ENCODE peak calls at places on chromosome 3, in four cellular contexts. T is CD4-positive, CD25-positive, alpha-beta regulatory T cell; M is BJ; O is psoas muscle. U is an unnamed sample.

GRCh38 chr3:59818033-59818936 is 768.5 kb upstream of the CFAP20DC start:
- DNase-seq in T (no peak), M (peak; percentile 92), O (peak; percentile 88), U (no peak)

GRCh38 chr3:33991673-33992072 is 193.2 kb downstream of the PDCD6IP start:
- DNase-seq in M (no peak), T (no peak), O (no peak), U (no peak)

GRCh38 chr3:157718835-157719234 is 215.6 kb upstream of the VEPH1 start:
- DNase-seq in M (no peak), T (no peak), O (no peak), U (no peak)

GRCh38 chr3:120572027-120572426 is 24.1 kb upstream of the NDUFB4 start:
- DNase-seq in M (no peak), O (no peak), T (no peak), U (peak; percentile 25)

GRCh38 chr3:40079845-40080240 is 229.7 kb upstream of the EIF1B start:
- DNase-seq in O (no peak), T (no peak), M (no peak), U (no peak)

GRCh38 chr3:118782755-118783202 is 251.9 kb downstream of the IGSF11 start:
- DNase-seq in T (no peak), O (no peak), M (no peak), U (peak; percentile 85)

GRCh38 chr3:18738393-18739097 is 313.4 kb upstream of the SATB1 start:
- DNase-seq in T (peak; percentile 59), M (no peak), O (no peak), U (no peak)

GRCh38 chr3:123880998-123881561 is 3.1 kb downstream of the MYLK start:
- DNase-seq in O (no peak), M (no peak), T (no peak), U (peak; percentile 57)

GRCh38 chr3:113600418-113601185 is 68.2 kb downstream of the SIDT1 start:
- DNase-seq in M (no peak), T (no peak), O (no peak), U (no peak)

GRCh38 chr3:99862208-99862607 is 44.5 kb downstream of the CMSS1 start:
- DNase-seq in T (no peak), O (no peak), M (peak; percentile 60), U (no peak)

GRCh38 chr3:132722165-132723023 is at the start of gene NPHP3:
- DNase-seq in T (peak; percentile 97), O (peak; percentile 98), M (peak; percentile 72), U (peak; percentile 98)

GRCh38 chr3:10726787-10727186 is 89.2 kb upstream of the SLC6A11 start:
- DNase-seq in T (no peak), O (no peak), M (no peak), U (no peak)

GRCh38 chr3:172624999-172625398 is 85.9 kb downstream of the NCEH1 start:
- DNase-seq in M (no peak), T (no peak), O (no peak), U (no peak)

GRCh38 chr3:108970561-108970960 is 16.9 kb upstream of the GUCA1C start:
- DNase-seq in T (no peak), O (no peak), M (no peak), U (no peak)

GRCh38 chr3:153495422-153495821 is 333.4 kb downstream of the RAP2B start:
- DNase-seq in T (no peak), O (no peak), M (no peak), U (no peak)

GRCh38 chr3:127990051-127990450 is 62.2 kb upstream of the SEC61A1 start:
- DNase-seq in O (no peak), M (no peak), T (no peak), U (no peak)

GRCh38 chr3:52471371-52472238 is 16.2 kb downstream of the NISCH start:
- DNase-seq in T (peak; percentile 38), O (peak; percentile 83), M (no peak), U (peak; percentile 77)

GRCh38 chr3:42703695-42704025 is 1.1 kb upstream of the HHATL start:
- DNase-seq in O (no peak), T (no peak), M (no peak), U (no peak)

GRCh38 chr3:77125934-77126333 is 86.0 kb downstream of the ROBO2 start:
- DNase-seq in T (no peak), M (no peak), O (no peak), U (no peak)

GRCh38 chr3:118618247-118619040 is 416.2 kb downstream of the IGSF11 start:
- DNase-seq in M (no peak), T (no peak), O (no peak), U (no peak)

GRCh38 chr3:8767667-8768363 is 1.6 kb downstream of the OXTR start:
- DNase-seq in M (no peak), T (peak; percentile 52), O (no peak), U (no peak)

GRCh38 chr3:152474585-152474984 is 205.9 kb downstream of the MBNL1 start:
- DNase-seq in T (peak; percentile 50), M (peak; percentile 47), O (no peak), U (peak; percentile 77)

GRCh38 chr3:102037209-102037608 is 187.9 kb downstream of the NFKBIZ start:
- DNase-seq in M (no peak), O (no peak), T (no peak), U (no peak)

DNA sequence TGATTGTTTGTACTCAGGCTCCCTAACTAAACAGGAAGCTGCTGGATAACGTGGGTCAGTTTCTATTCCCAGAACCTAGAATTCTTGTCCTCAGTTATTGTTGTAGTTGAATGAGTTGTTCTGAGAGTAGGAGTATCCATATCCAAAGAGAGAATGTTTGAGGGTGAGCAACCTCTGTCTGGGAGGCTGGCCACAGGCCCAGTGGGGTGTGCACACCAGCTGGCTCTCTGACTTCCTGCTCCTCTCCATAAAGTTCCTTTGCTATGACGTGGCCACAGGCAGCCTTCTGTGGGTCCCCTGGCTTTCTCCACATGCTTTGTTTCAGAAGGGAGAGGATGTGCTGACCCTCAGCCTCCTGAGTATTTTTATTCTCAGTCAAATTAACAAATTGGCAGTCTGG is 47.7 kb upstream of the MED12L start:
- DNase-seq in T (no peak), M (peak; percentile 76), O (peak; percentile 52), U (no peak)
- H3K27me3 ChIP-seq in T (peaks cover 5% of the 10 kb centered on the region), M (no peaks in the 10 kb centered on the region), O (no peaks in the 10 kb centered on the region), U (no peaks in the 10 kb centered on the region)

DNA sequence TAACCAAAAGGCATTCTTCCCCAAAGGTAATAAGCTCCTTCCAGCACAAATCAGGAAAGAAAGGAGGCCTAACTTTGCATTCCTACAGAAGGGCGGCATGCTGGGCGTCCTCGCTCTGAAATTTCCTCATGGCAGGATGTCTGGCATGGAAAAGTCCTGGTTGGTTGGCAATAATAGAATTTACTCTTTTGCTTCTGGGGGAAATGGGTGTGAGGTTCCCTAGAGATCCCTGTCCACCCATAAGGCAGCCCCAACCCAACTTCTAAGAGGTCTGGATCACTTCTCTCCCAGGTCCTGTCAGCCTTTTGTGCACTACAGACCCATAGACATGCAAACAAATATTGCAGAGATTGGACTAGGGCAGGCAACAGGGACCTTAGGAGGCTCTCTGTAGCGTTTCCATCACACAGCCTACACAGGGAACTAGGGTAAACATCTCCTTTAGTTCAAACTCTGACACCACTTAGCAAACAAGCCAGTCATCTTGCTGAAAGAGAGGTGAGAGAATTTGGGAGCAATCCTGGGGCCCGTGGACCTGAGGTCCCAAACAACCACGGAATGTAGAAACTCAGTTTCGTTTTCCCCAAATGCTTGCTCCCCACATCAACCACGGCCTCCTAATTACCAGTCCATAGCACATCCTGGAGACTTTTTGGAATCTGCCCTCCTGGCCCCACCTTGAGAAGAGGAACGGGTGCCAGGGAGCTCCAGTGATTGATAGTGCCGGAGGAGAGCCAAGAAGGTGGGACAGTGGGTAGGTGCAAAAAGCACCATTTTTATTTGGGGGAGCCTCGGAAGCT is 2.1 kb downstream of the ZIC4 start:
- DNase-seq in O (no peak), T (no peak), M (no peak), U (no peak)
- H3K27me3 ChIP-seq in O (peaks cover 8% of the 10 kb centered on the region), T (peaks cover 28% of the 10 kb centered on the region), M (peaks cover 14% of the 10 kb centered on the region), U (no peaks in the 10 kb centered on the region)

GRCh38 chr3:193992062-193992461 is 143.9 kb upstream of the HES1 start:
- DNase-seq in M (no peak), O (no peak), T (no peak), U (no peak)
- H3K27me3 ChIP-seq in M (peaks cover 24% of the 10 kb centered on the region), O (no peaks in the 10 kb centered on the region), T (peaks cover 4% of the 10 kb centered on the region), U (no peaks in the 10 kb centered on the region)

GRCh38 chr3:98541695-98542094 is 9.9 kb downstream of the GPR15 start:
- DNase-seq in O (no peak), M (no peak), T (no peak), U (no peak)

GRCh38 chr3:98548544-98548943 is 16.8 kb downstream of the GPR15 start:
- DNase-seq in M (no peak), T (no peak), O (no peak), U (no peak)

GRCh38 chr3:98550833-98551232 is 19.1 kb downstream of the GPR15 start:
- DNase-seq in O (no peak), T (no peak), M (no peak), U (no peak)

GRCh38 chr3:98542623-98543022 is 10.8 kb downstream of the GPR15 start:
- DNase-seq in O (no peak), T (no peak), M (no peak), U (no peak)

DNA sequence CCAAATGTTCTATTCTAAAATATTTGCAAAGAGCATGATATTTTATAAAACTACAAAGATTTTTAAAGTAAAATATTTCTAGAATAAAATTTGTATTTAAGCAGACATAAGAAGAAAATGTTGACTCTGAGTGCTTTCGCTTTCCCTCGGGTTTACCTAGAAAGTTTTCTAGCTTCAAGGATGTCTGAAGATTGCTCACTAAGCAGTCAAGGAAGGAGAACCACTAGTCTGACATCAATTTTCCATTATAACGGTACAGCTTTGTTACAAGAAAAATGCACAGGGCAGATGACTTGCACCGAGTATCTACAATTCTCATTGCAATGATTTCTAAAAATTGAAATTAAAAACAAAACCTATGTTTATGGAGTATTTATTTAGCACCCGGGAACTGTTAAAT is 14.2 kb downstream of the GPR15 start:
- DNase-seq in M (no peak), T (peak; percentile 82), O (no peak), U (no peak)
- H3K27me3 ChIP-seq in M (peaks cover 3% of the 10 kb centered on the region), T (no peaks in the 10 kb centered on the region), O (no peaks in the 10 kb centered on the region), U (no peaks in the 10 kb centered on the region)

U was measured in Karpas-422.